ENCODE peak calls at places on chromosomes 7 and 10, in four cellular contexts. U is HepG2, Z is K562, G is GM12878. B is an unnamed sample.

GRCh38 chr7:2314209-2314955 is at the start of gene SNX8:
- DNase-seq in U (peak; percentile 77), G (no peak), Z (peak; percentile 88), B (peak; percentile 100)

GRCh38 chr10:52665821-52666220 is 106.8 kb downstream of the MBL2 start:
- DNase-seq in G (no peak), U (no peak), Z (no peak), B (no peak)

GRCh38 chr10:76357726-76358125 is 926.3 kb downstream of the LRMDA start:
- DNase-seq in G (no peak), U (no peak), Z (no peak), B (no peak)

GRCh38 chr10:104054430-104054829 is 31.2 kb downstream of the COL17A1 start:
- DNase-seq in U (no peak), G (no peak), Z (no peak), B (no peak)

GRCh38 chr10:118799779-118800178 is 45.0 kb upstream of the CACUL1 start:
- DNase-seq in G (no peak), Z (no peak), U (no peak), B (no peak)

GRCh38 chr7:14833707-14834106 is 68.8 kb downstream of the DGKB start:
- DNase-seq in U (no peak), Z (no peak), G (no peak), B (no peak)

GRCh38 chr10:29501692-29502091 is 133.1 kb downstream of the SVIL start:
- DNase-seq in Z (no peak), U (no peak), G (no peak), B (no peak)

GRCh38 chr10:45034301-45034700 is 33.6 kb downstream of the ZNF22 start:
- DNase-seq in G (no peak), U (no peak), Z (no peak), B (no peak)

GRCh38 chr10:114044251-114045070 is 795 bp downstream of the ADRB1 start:
- DNase-seq in G (no peak), U (no peak), Z (no peak), B (no peak)

GRCh38 chr7:132141109-132141508 is 435.2 kb downstream of the PLXNA4 start:
- DNase-seq in U (no peak), G (no peak), Z (no peak), B (no peak)

GRCh38 chr10:27890971-27891370 is 107.9 kb downstream of the ODAD2 start:
- DNase-seq in G (no peak), U (no peak), Z (no peak), B (no peak)

GRCh38 chr7:44538798-44539668 is 2.1 kb downstream of the NPC1L1 start:
- DNase-seq in U (no peak), Z (no peak), G (no peak), B (no peak)

GRCh38 chr10:68342909-68343516 is 10.3 kb upstream of the PBLD start:
- DNase-seq in Z (no peak), G (no peak), U (no peak), B (no peak)

GRCh38 chr7:29723599-29723998 is 82.7 kb upstream of the WIPF3 start:
- DNase-seq in Z (peak; percentile 19), G (no peak), U (no peak), B (no peak)

GRCh38 chr10:48557511-48558123 is 47.3 kb downstream of the ARHGAP22 start:
- DNase-seq in G (no peak), Z (no peak), U (no peak), B (no peak)

GRCh38 chr7:138008588-138009349 is 6.9 kb upstream of the CREB3L2 start:
- DNase-seq in G (no peak), U (peak; percentile 62), Z (peak; percentile 84), B (peak; percentile 71)

GRCh38 chr10:14448197-14448763 is 117.6 kb upstream of the FRMD4A start:
- DNase-seq in U (no peak), Z (no peak), G (no peak), B (no peak)

GRCh38 chr10:119602241-119603095 is 5.7 kb upstream of the TIAL1 start:
- DNase-seq in U (peak; percentile 31), G (no peak), Z (peak; percentile 65), B (peak; percentile 62)

DNA sequence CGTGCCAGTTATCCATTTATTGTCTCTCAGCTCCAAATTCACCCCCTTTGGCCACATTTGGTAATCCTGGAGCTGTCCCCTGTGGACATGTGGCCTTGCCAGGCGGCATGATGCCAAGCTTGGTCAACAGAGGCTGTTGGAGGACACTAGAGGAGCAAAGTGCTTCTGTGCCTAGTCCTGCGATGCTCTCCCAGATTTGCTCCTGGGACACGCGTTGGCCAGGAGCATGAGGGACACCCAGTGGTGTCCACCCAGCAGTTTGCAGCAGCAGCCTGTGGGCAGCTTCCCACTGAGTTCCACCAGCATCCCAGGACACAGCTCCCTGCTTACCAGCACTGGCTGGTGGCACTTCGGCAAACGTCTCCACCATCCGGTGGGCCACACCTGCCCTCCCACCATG is 55.5 kb upstream of the STEAP1B start:
- DNase-seq in G (no peak), U (no peak), Z (no peak), B (no peak)
- TF ChIP-seq FOXK2 in G (no peak), U (no peak), Z (no peak), B (no peak)

GRCh38 chr7:139772115-139772514 is 5.7 kb downstream of the HIPK2 start:
- DNase-seq in G (no peak), U (peak; percentile 65), Z (no peak), B (no peak)

GRCh38 chr7:139771001-139771956 is 6.5 kb downstream of the HIPK2 start:
- DNase-seq in Z (no peak), U (no peak), G (no peak), B (no peak)

GRCh38 chr7:139772837-139773236 is 5.0 kb downstream of the HIPK2 start:
- DNase-seq in U (no peak), G (no peak), Z (no peak), B (no peak)

GRCh38 chr7:139774376-139774775 is 3.4 kb downstream of the HIPK2 start:
- DNase-seq in U (no peak), Z (no peak), G (no peak), B (no peak)

GRCh38 chr7:139773372-139773771 is 4.4 kb downstream of the HIPK2 start:
- DNase-seq in U (no peak), G (no peak), Z (no peak), B (no peak)
- TF ChIP-seq FOXK2 in U (no peak), G (no peak), Z (no peak), B (no peak)

GRCh38 chr10:131002031-131002861 is 309.3 kb downstream of the TCERG1L start:
- DNase-seq in G (no peak), Z (no peak), U (no peak), B (no peak)

GRCh38 chr10:131001438-131001837 is 310.1 kb downstream of the TCERG1L start:
- DNase-seq in U (no peak), Z (no peak), G (no peak), B (no peak)

GRCh38 chr10:131006458-131007256 is 304.9 kb downstream of the TCERG1L start:
- DNase-seq in G (no peak), U (no peak), Z (no peak), B (no peak)

GRCh38 chr10:131000737-131001136 is 310.8 kb downstream of the TCERG1L start:
- DNase-seq in Z (no peak), U (no peak), G (no peak), B (no peak)

DNA sequence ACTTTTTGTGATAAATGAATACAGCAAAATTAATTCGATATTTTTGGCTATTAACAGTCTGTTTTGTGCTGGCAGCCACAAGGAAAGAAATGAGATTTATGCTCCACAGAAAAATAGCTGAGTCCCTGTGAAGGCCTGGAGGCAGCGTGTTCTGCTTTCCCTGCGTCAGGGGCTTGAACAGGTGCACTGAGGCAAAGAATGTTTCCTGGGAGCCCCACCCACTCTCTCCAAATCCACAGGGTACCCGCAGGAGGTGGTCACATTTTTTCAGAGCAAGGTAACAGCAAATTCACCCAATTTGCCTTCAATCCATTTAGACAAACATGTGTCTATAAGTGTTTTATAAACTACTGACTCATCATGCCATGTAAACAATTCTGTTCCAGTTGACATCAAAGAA is 308.1 kb downstream of the TCERG1L start:
- DNase-seq in U (no peak), G (no peak), Z (no peak), B (no peak)
- TF ChIP-seq FOXK2 in U (no peak), G (no peak), Z (no peak), B (no peak)

GRCh38 chr10:123488436-123488835 is 177.7 kb upstream of the GPR26 start:
- DNase-seq in Z (no peak), G (no peak), U (no peak), B (no peak)
- TF ChIP-seq FOXK2 in Z (no peak), G (no peak), U (no peak), B (no peak)

GRCh38 chr10:96646251-96646740 is 59.5 kb upstream of the TM9SF3 start:
- DNase-seq in G (no peak), U (no peak), Z (no peak), B (no peak)
- TF ChIP-seq FOXK2 in G (no peak), U (no peak), Z (no peak), B (no peak)

DNA sequence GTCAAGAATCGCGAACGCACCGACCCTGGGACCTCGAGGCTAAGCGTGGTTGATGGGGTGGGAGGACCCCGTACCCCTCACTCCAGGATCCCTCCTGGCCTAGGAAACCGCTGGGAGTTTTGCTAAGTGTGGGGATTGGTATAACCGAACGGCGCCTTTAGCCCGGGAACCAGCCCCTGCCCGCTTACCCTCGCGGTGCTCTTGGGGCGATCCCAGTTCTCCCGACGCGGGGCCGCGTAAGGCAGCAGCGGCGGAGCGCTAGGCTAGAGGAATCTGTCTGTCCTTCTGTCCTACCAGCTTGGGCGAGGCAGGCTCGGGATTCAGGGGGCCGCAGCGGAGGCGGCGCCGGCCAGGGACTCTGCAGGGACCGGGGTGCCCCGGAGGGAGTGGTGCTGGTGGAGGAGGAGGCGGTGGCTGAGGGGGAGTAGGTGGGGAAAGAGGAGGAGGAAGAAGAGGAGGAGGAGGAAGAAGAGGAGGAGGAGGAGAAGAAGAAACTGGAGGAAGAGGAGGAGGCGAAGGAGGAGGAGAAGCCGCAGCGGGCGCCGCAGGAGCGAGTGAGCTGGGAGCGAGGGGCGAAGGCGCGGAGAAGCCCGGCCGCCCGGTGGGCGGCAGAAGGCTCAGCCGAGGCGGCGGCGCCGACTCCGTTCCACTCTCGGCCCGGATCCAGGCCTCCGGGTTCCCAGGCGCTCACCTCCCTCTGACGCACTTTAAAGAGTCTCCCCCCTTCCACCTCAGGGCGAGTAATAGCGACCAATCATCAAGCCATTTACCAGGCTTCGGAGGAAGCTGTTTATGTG is 439 bp upstream of the EMX2 start:
- DNase-seq in U (no peak), G (no peak), Z (no peak), B (peak; percentile 92)
- TF ChIP-seq FOXK2 in U (no peak), G (no peak), Z (no peak), B (no peak)